ENCODE peak calls at places on chromosomes 12 and 14, in five cellular contexts. S is choroid plexus epithelial cell; B is CD4-positive, alpha-beta T cell; W is A549; U is progenitor cell of endocrine pancreas. N is an unnamed sample.
A peak's percentile ranks its signal among the peaks of the same experiment; 100 is the strongest.

GRCh38 chr12:15933751-15934150 is 22.6 kb downstream of the DERA start:
- DNase-seq in S (no peak), B (no peak), W (no peak), U (no peak), N (no peak)

GRCh38 chr14:101554991-101555668 is 6.2 kb upstream of the DIO3 start:
- DNase-seq in S (no peak), B (no peak), W (no peak), U (no peak), N (no peak)

GRCh38 chr14:76776306-76777251 is 15.3 kb downstream of the VASH1 start:
- DNase-seq in S (peak; percentile 47), B (no peak), W (no peak), U (no peak), N (no peak)

GRCh38 chr14:94831085-94831484 is 61.2 kb upstream of the GSC start:
- DNase-seq in S (no peak), B (no peak), W (no peak), U (no peak), N (no peak)

GRCh38 chr12:11797317-11797913 is 147.9 kb downstream of the ETV6 start:
- DNase-seq in S (peak; percentile 90), B (no peak), W (no peak), U (no peak), N (no peak)

GRCh38 chr12:119804011-119804641 is 73.0 kb downstream of the CIT start:
- DNase-seq in S (peak; percentile 54), B (no peak), W (peak; percentile 63), U (peak; percentile 58), N (peak; percentile 72)

GRCh38 chr12:129304532-129304931 is 451.3 kb downstream of the GLT1D1 start:
- DNase-seq in S (no peak), B (no peak), W (no peak), U (no peak), N (no peak)

GRCh38 chr12:3003593-3003992 is 44.4 kb downstream of the TEAD4 start:
- DNase-seq in S (no peak), B (no peak), W (no peak), U (no peak), N (no peak)

GRCh38 chr12:107651867-107652449 is 33.6 kb upstream of the PWP1 start:
- DNase-seq in S (no peak), B (no peak), W (no peak), U (no peak), N (no peak)

GRCh38 chr12:29921307-29921706 is 137.6 kb upstream of the TMTC1 start:
- DNase-seq in S (peak; percentile 35), B (no peak), W (no peak), U (no peak), N (no peak)

GRCh38 chr12:28955921-28956320 is 193.2 kb upstream of the FAR2 start:
- DNase-seq in S (no peak), B (no peak), W (no peak), U (no peak), N (no peak)

GRCh38 chr12:6392499-6392898 is 8.5 kb downstream of the LTBR start:
- DNase-seq in S (no peak), B (no peak), W (peak; percentile 89), U (no peak), N (no peak)

GRCh38 chr12:96020314-96021003 is 14.9 kb downstream of the LTA4H start:
- DNase-seq in S (no peak), B (no peak), W (no peak), U (no peak), N (no peak)

GRCh38 chr12:65156366-65156831 is 13.0 kb upstream of the LEMD3 start:
- DNase-seq in S (peak; percentile 22), B (no peak), W (no peak), U (no peak), N (no peak)

GRCh38 chr12:25089738-25090137 is 105.2 kb downstream of the DNAI7 start:
- DNase-seq in S (no peak), B (no peak), W (no peak), U (no peak), N (no peak)

GRCh38 chr12:108597559-108598471 is at the start of gene TMEM119:
- DNase-seq in S (no peak), B (no peak), W (no peak), U (no peak), N (no peak)

GRCh38 chr14:102492523-102492910 is 17.1 kb downstream of the ANKRD9 start:
- DNase-seq in S (no peak), B (no peak), W (no peak), U (no peak), N (no peak)

GRCh38 chr12:102833687-102834435 is 83.2 kb downstream of the PAH start:
- DNase-seq in S (peak; percentile 9), B (no peak), W (peak; percentile 21), U (peak; percentile 50), N (peak; percentile 41)

GRCh38 chr12:70011353-70011752 is 186.3 kb downstream of the MYRFL start:
- DNase-seq in S (no peak), B (no peak), W (no peak), U (no peak), N (no peak)

GRCh38 chr14:32639208-32639607 is 299.5 kb upstream of the NPAS3 start:
- DNase-seq in S (no peak), B (no peak), W (no peak), U (no peak), N (no peak)

GRCh38 chr14:36604757-36605505 is 22.5 kb upstream of the NKX2-8 start:
- DNase-seq in S (peak; percentile 84), B (no peak), W (peak; percentile 80), U (peak; percentile 51), N (no peak)

GRCh38 chr12:31591308-31591901 is 469 bp upstream of the DENND5B start:
- DNase-seq in S (peak; percentile 25), B (no peak), W (peak; percentile 55), U (peak; percentile 18), N (no peak)

GRCh38 chr14:74015178-74015577 is 3.9 kb downstream of the ENTPD5 start:
- DNase-seq in S (no peak), B (no peak), W (no peak), U (no peak), N (no peak)

GRCh38 chr12:132438139-132438700 is 51.7 kb upstream of the FBRSL1 start:
- DNase-seq in S (no peak), B (no peak), W (no peak), U (no peak), N (no peak)

GRCh38 chr12:45907955-45908354 is 82.4 kb downstream of the SCAF11 start:
- DNase-seq in S (no peak), B (no peak), W (no peak), U (no peak), N (no peak)

GRCh38 chr12:10553148-10553547 is 47.5 kb downstream of the EIF2S3B start:
- DNase-seq in S (no peak), B (no peak), W (no peak), U (no peak), N (no peak)

GRCh38 chr14:90695997-90696681 is 120.1 kb downstream of the TTC7B start:
- DNase-seq in S (no peak), B (no peak), W (no peak), U (no peak), N (no peak)

GRCh38 chr12:3905664-3906063 is 32.5 kb upstream of the PARP11 start:
- DNase-seq in S (no peak), B (no peak), W (no peak), U (no peak), N (no peak)

GRCh38 chr14:78608998-78609787 is 439.0 kb downstream of the NRXN3 start:
- DNase-seq in S (no peak), B (no peak), W (no peak), U (no peak), N (no peak)

GRCh38 chr12:50353869-50354593 is 42.4 kb downstream of the FAM186A start:
- DNase-seq in S (peak; percentile 70), B (no peak), W (no peak), U (no peak), N (no peak)

GRCh38 chr14:23443881-23444280 is 8.4 kb upstream of the MYH7 start:
- DNase-seq in S (no peak), B (no peak), W (no peak), U (no peak), N (no peak)

GRCh38 chr12:128698573-128698972 is 125.2 kb downstream of the SLC15A4 start:
- DNase-seq in S (no peak), B (no peak), W (no peak), U (no peak), N (no peak)

GRCh38 chr12:21433525-21433924 is 3.9 kb upstream of the PYROXD1 start:
- DNase-seq in S (no peak), B (no peak), W (no peak), U (no peak), N (no peak)

GRCh38 chr14:99158150-99158549 is 113.8 kb downstream of the BCL11B start:
- DNase-seq in S (no peak), B (no peak), W (peak; percentile 6), U (no peak), N (no peak)

GRCh38 chr14:104309657-104310369 is 171.4 kb downstream of the KIF26A start:
- DNase-seq in S (no peak), B (no peak), W (no peak), U (no peak), N (no peak)

GRCh38 chr12:124913474-124914391 is 717 bp downstream of the UBC start:
- DNase-seq in S (peak; percentile 84), B (peak; percentile 93), W (peak; percentile 94), U (peak; percentile 75), N (peak; percentile 72)

DNA sequence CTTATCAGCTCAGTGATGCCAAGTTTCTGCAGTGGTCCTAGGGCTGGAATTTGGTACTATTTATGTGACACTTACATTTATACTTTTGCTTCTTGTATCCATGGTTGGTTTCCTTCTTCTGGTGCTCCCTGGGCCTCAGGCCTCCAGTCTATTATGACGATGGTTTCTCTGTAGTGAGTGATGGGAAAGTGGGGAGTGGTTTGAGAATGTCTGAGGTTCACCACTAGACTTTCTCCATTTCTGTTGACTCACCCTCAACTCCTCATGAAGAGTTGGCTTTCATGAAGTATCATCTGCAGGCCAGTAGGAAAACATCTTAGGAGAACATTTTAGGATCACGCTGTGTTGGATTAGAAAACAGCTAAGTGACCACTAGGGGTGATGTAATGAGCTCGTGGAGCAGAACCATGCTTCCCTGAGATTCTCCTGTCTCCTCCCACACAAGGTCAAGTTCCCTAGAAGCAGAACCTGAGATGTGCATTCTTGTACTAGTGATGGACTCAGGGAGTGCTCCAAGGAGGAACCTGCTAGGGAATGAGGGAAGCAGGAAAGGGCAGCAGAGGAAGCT is 32.1 kb downstream of the RPH3A start:
- DNase-seq in S (no peak), B (no peak), W (peak; percentile 57), U (no peak), N (no peak)
- TF ChIP-seq CTCF in S (peak; percentile 12), B (no peak), W (no peak), U (peak; percentile 22), N (peak; percentile 27)

GRCh38 chr12:110501722-110502448 is at the start of the genes RAD9B and VPS29:
- DNase-seq in S (peak; percentile 98), B (peak; percentile 99), W (peak; percentile 99), U (peak; percentile 94), N (peak; percentile 95)
- TF ChIP-seq CTCF in S (no peak), B (no peak), W (no peak), U (no peak), N (no peak)

DNA sequence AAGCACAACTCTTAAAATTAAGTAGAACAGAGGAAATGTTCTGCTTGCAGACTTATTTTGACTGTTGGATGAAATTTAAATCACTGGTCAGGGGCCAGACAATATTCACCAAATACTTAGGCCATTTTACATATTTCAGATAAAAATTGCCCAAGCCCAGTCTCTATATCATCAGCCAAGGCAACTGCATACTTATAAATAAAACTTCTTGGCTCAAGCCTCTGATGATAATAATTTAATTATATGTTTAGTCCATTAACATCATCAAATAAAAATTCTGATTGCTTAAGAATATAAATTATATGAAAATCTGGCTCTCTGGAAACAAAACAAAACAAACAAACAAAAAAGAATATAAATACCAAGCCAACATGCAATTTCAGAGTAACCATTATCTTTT is 165.3 kb downstream of the BTG1 start:
- DNase-seq in S (no peak), B (no peak), W (no peak), U (no peak), N (no peak)
- TF ChIP-seq CTCF in S (no peak), B (no peak), W (no peak), U (no peak), N (no peak)

GRCh38 chr12:93742086-93742934 is 65.1 kb downstream of the CRADD start:
- DNase-seq in S (peak; percentile 68), B (no peak), W (peak; percentile 81), U (peak; percentile 37), N (peak; percentile 40)
- TF ChIP-seq CTCF in S (peak; percentile 51), B (no peak), W (peak; percentile 88), U (peak; percentile 32), N (no peak)

N was measured in mesothelial cell of epicardium.